ENCODE peak calls at places on chromosome 10, in four cellular contexts. E is neural progenitor cell; R is activated gamma-delta T cell treated with anti-CD3 and anti-CD28 coated beads, Interleukin-2, amount 50 U/mL, for 16 hours; W is HT-29. Z is an unnamed sample.

GRCh38 chr10:3782456-3783312 is 2.3 kb downstream of the KLF6 start:
- DNase-seq in E (no peak), R (no peak), W (peak; percentile 92), Z (peak; percentile 91)

GRCh38 chr10:74977913-74978847 is 133.3 kb upstream of the SAMD8 start:
- DNase-seq in E (no peak), R (peak; percentile 24), W (no peak), Z (no peak)

GRCh38 chr10:21831986-21832735 is 171.4 kb downstream of the DNAJC1 start:
- DNase-seq in R (no peak), W (no peak), E (no peak), Z (peak; percentile 59)

GRCh38 chr10:117442944-117443676 is 67.9 kb upstream of the PDZD8 start:
- DNase-seq in E (peak; percentile 87), W (peak; percentile 80), R (peak; percentile 5), Z (peak; percentile 74)

GRCh38 chr10:34223658-34224057 is 591.4 kb downstream of the PARD3 start:
- DNase-seq in E (no peak), W (no peak), R (no peak), Z (no peak)

GRCh38 chr10:24866615-24867583 is 85.5 kb downstream of the PRTFDC1 start:
- DNase-seq in E (no peak), R (no peak), W (no peak), Z (peak; percentile 86)

GRCh38 chr10:84540022-84540616 is 211.7 kb downstream of the CCSER2 start:
- DNase-seq in W (no peak), E (no peak), R (no peak), Z (peak; percentile 70)

GRCh38 chr10:124378817-124379510 is 39.8 kb downstream of the OAT start:
- DNase-seq in W (no peak), R (no peak), E (no peak), Z (no peak)

GRCh38 chr10:14146005-14146404 is 184.7 kb downstream of the FRMD4A start:
- DNase-seq in R (no peak), W (no peak), E (no peak), Z (peak; percentile 59)

GRCh38 chr10:28215930-28216329 is 86.9 kb downstream of the MPP7 start:
- DNase-seq in W (no peak), R (no peak), E (no peak), Z (no peak)

GRCh38 chr10:95360122-95360715 is 69.4 kb upstream of the PDLIM1 start:
- DNase-seq in W (peak; percentile 31), E (no peak), R (no peak), Z (peak; percentile 37)

GRCh38 chr10:95350212-95350829 is 59.5 kb upstream of the PDLIM1 start:
- DNase-seq in E (no peak), W (no peak), R (no peak), Z (peak; percentile 86)

GRCh38 chr10:123724747-123725146 is 58.6 kb downstream of the GPR26 start:
- DNase-seq in W (no peak), R (no peak), E (no peak), Z (no peak)

Z was measured in fibroblast of mammary gland.